ENCODE peak calls at places on chromosomes 3 and 15, in seven cellular contexts. One of them, this sample, is unnamed.

GRCh38 chr15:56165234-56165633 is 78.4 kb downstream of the RFX7 start:
- DNase-seq in H9: no peak
- DNase-seq in neuronal stem cell: no peak
- DNase-seq in mesendoderm: peak
- DNase-seq in mesenchymal stem cell: no peak
- DNase-seq in trophoblast cell: peak
- DNase-seq in H1: no peak
- DNase-seq in this sample: no peak

GRCh38 chr15:22949074-22949547 is 31.1 kb downstream of the CYFIP1 start:
- DNase-seq in H9: peak
- DNase-seq in neuronal stem cell: peak
- DNase-seq in mesendoderm: peak
- DNase-seq in mesenchymal stem cell: peak
- DNase-seq in trophoblast cell: no peak
- DNase-seq in H1: peak
- DNase-seq in this sample: peak

GRCh38 chr3:10283638-10284037 is 9.1 kb downstream of the GHRL start:
- DNase-seq in H9: no peak
- DNase-seq in neuronal stem cell: no peak
- DNase-seq in mesendoderm: no peak
- DNase-seq in mesenchymal stem cell: no peak
- DNase-seq in trophoblast cell: no peak
- DNase-seq in H1: no peak
- DNase-seq in this sample: no peak

GRCh38 chr3:185549651-185550111 is 2.7 kb downstream of the LIPH start:
- DNase-seq in H9: no peak
- DNase-seq in neuronal stem cell: no peak
- DNase-seq in mesendoderm: no peak
- DNase-seq in mesenchymal stem cell: no peak
- DNase-seq in trophoblast cell: no peak
- DNase-seq in H1: no peak
- DNase-seq in this sample: peak

GRCh38 chr3:72820405-72820804 is 27.8 kb downstream of the SHQ1 start:
- DNase-seq in H9: no peak
- DNase-seq in neuronal stem cell: no peak
- DNase-seq in mesendoderm: no peak
- DNase-seq in mesenchymal stem cell: peak
- DNase-seq in trophoblast cell: no peak
- DNase-seq in H1: no peak
- DNase-seq in this sample: peak

GRCh38 chr3:172808969-172809546 is 58.5 kb downstream of the ECT2 start:
- DNase-seq in H9: no peak
- DNase-seq in neuronal stem cell: no peak
- DNase-seq in mesendoderm: peak
- DNase-seq in mesenchymal stem cell: peak
- DNase-seq in trophoblast cell: peak
- DNase-seq in H1: no peak
- DNase-seq in this sample: peak

GRCh38 chr3:55826731-55827496 is 339.8 kb upstream of the WNT5A start:
- DNase-seq in H9: no peak
- DNase-seq in neuronal stem cell: no peak
- DNase-seq in mesendoderm: no peak
- DNase-seq in mesenchymal stem cell: peak
- DNase-seq in trophoblast cell: no peak
- DNase-seq in H1: no peak
- DNase-seq in this sample: peak

GRCh38 chr15:82122754-82123400 is 77.1 kb upstream of the MEX3B start:
- DNase-seq in H9: no peak
- DNase-seq in neuronal stem cell: no peak
- DNase-seq in mesendoderm: peak
- DNase-seq in mesenchymal stem cell: peak
- DNase-seq in trophoblast cell: no peak
- DNase-seq in H1: no peak
- DNase-seq in this sample: peak

GRCh38 chr3:53630547-53630946 is 136.1 kb downstream of the CACNA1D start:
- DNase-seq in H9: no peak
- DNase-seq in neuronal stem cell: no peak
- DNase-seq in mesendoderm: no peak
- DNase-seq in mesenchymal stem cell: no peak
- DNase-seq in trophoblast cell: peak
- DNase-seq in H1: no peak
- DNase-seq in this sample: no peak

GRCh38 chr3:38136272-38136806 is 588 bp downstream of the ACAA1 start:
- DNase-seq in H9: no peak
- DNase-seq in neuronal stem cell: peak
- DNase-seq in mesendoderm: peak
- DNase-seq in mesenchymal stem cell: peak
- DNase-seq in trophoblast cell: no peak
- DNase-seq in H1: no peak
- DNase-seq in this sample: peak

GRCh38 chr3:176939022-176939817 is 258.1 kb downstream of the TBL1XR1 start:
- DNase-seq in H9: peak
- DNase-seq in neuronal stem cell: peak
- DNase-seq in mesendoderm: peak
- DNase-seq in mesenchymal stem cell: peak
- DNase-seq in trophoblast cell: peak
- DNase-seq in H1: no peak
- DNase-seq in this sample: peak

GRCh38 chr3:195178124-195178910 is 92.6 kb downstream of the XXYLT1 start:
- DNase-seq in H9: no peak
- DNase-seq in neuronal stem cell: no peak
- DNase-seq in mesendoderm: no peak
- DNase-seq in mesenchymal stem cell: no peak
- DNase-seq in trophoblast cell: no peak
- DNase-seq in H1: no peak
- DNase-seq in this sample: no peak

GRCh38 chr15:49688135-49688790 is 67.4 kb downstream of the DTWD1 start:
- DNase-seq in H9: no peak
- DNase-seq in neuronal stem cell: no peak
- DNase-seq in mesendoderm: no peak
- DNase-seq in mesenchymal stem cell: no peak
- DNase-seq in trophoblast cell: no peak
- DNase-seq in H1: no peak
- DNase-seq in this sample: peak

GRCh38 chr3:65545429-65545828 is 493.3 kb downstream of the MAGI1 start:
- DNase-seq in H9: no peak
- DNase-seq in neuronal stem cell: no peak
- DNase-seq in mesendoderm: no peak
- DNase-seq in mesenchymal stem cell: no peak
- DNase-seq in trophoblast cell: no peak
- DNase-seq in H1: no peak
- DNase-seq in this sample: peak

GRCh38 chr3:106440672-106441071 is 571.9 kb upstream of the CBLB start:
- DNase-seq in H9: no peak
- DNase-seq in neuronal stem cell: no peak
- DNase-seq in mesendoderm: no peak
- DNase-seq in mesenchymal stem cell: no peak
- DNase-seq in trophoblast cell: no peak
- DNase-seq in H1: no peak
- DNase-seq in this sample: no peak

GRCh38 chr3:16482770-16483531 is 30.5 kb downstream of the RFTN1 start:
- DNase-seq in H9: peak
- DNase-seq in neuronal stem cell: no peak
- DNase-seq in mesendoderm: peak
- DNase-seq in mesenchymal stem cell: peak
- DNase-seq in trophoblast cell: no peak
- DNase-seq in H1: peak
- DNase-seq in this sample: peak

GRCh38 chr3:151169700-151170224 is 33.3 kb downstream of the GPR171 start:
- DNase-seq in H9: no peak
- DNase-seq in neuronal stem cell: no peak
- DNase-seq in mesendoderm: no peak
- DNase-seq in mesenchymal stem cell: no peak
- DNase-seq in trophoblast cell: no peak
- DNase-seq in H1: no peak
- DNase-seq in this sample: no peak

GRCh38 chr15:41788262-41788661 is 14.0 kb downstream of the MAPKBP1 start:
- DNase-seq in H9: no peak
- DNase-seq in neuronal stem cell: no peak
- DNase-seq in mesendoderm: no peak
- DNase-seq in mesenchymal stem cell: no peak
- DNase-seq in trophoblast cell: no peak
- DNase-seq in H1: no peak
- DNase-seq in this sample: no peak
- H2BK120ac ChIP-seq in H9: no peak
- H2BK120ac ChIP-seq in neuronal stem cell: no peak
- H2BK120ac ChIP-seq in mesendoderm: no peak
- H2BK120ac ChIP-seq in mesenchymal stem cell: no peak
- H2BK120ac ChIP-seq in trophoblast cell: no peak
- H2BK120ac ChIP-seq in H1: no peak
- H2BK120ac ChIP-seq in this sample: no peak

GRCh38 chr3:47405820-47406761 is 25.3 kb downstream of the PTPN23 start:
- DNase-seq in H9: no peak
- DNase-seq in neuronal stem cell: no peak
- DNase-seq in mesendoderm: no peak
- DNase-seq in mesenchymal stem cell: no peak
- DNase-seq in trophoblast cell: no peak
- DNase-seq in H1: no peak
- DNase-seq in this sample: no peak

GRCh38 chr3:47407896-47408838 is 27.3 kb downstream of the PTPN23 start:
- DNase-seq in H9: no peak
- DNase-seq in neuronal stem cell: no peak
- DNase-seq in mesendoderm: no peak
- DNase-seq in mesenchymal stem cell: no peak
- DNase-seq in trophoblast cell: peak
- DNase-seq in H1: no peak
- DNase-seq in this sample: no peak

GRCh38 chr3:47406762-47407149 is 25.9 kb downstream of the PTPN23 start:
- DNase-seq in H9: no peak
- DNase-seq in neuronal stem cell: no peak
- DNase-seq in mesendoderm: no peak
- DNase-seq in mesenchymal stem cell: no peak
- DNase-seq in trophoblast cell: no peak
- DNase-seq in H1: no peak
- DNase-seq in this sample: no peak

GRCh38 chr3:47404420-47404819 is 23.6 kb downstream of the PTPN23 start:
- DNase-seq in H9: no peak
- DNase-seq in neuronal stem cell: no peak
- DNase-seq in mesendoderm: no peak
- DNase-seq in mesenchymal stem cell: no peak
- DNase-seq in trophoblast cell: no peak
- DNase-seq in H1: no peak
- DNase-seq in this sample: no peak

GRCh38 chr3:47404955-47405790 is 24.4 kb downstream of the PTPN23 start:
- DNase-seq in H9: no peak
- DNase-seq in neuronal stem cell: no peak
- DNase-seq in mesendoderm: no peak
- DNase-seq in mesenchymal stem cell: no peak
- DNase-seq in trophoblast cell: no peak
- DNase-seq in H1: no peak
- DNase-seq in this sample: no peak
- H2BK120ac ChIP-seq in H9: no peak
- H2BK120ac ChIP-seq in neuronal stem cell: no peak
- H2BK120ac ChIP-seq in mesendoderm: no peak
- H2BK120ac ChIP-seq in mesenchymal stem cell: no peak
- H2BK120ac ChIP-seq in trophoblast cell: no peak
- H2BK120ac ChIP-seq in H1: no peak
- H2BK120ac ChIP-seq in this sample: no peak

GRCh38 chr3:25273582-25274171 is 154.4 kb upstream of the RARB start:
- DNase-seq in H9: no peak
- DNase-seq in neuronal stem cell: no peak
- DNase-seq in mesendoderm: no peak
- DNase-seq in mesenchymal stem cell: no peak
- DNase-seq in trophoblast cell: no peak
- DNase-seq in H1: no peak
- DNase-seq in this sample: no peak

GRCh38 chr3:25266677-25267076 is 161.4 kb upstream of the RARB start:
- DNase-seq in H9: no peak
- DNase-seq in neuronal stem cell: no peak
- DNase-seq in mesendoderm: peak
- DNase-seq in mesenchymal stem cell: no peak
- DNase-seq in trophoblast cell: peak
- DNase-seq in H1: no peak
- DNase-seq in this sample: no peak

GRCh38 chr3:25277503-25277902 is 150.6 kb upstream of the RARB start:
- DNase-seq in H9: no peak
- DNase-seq in neuronal stem cell: no peak
- DNase-seq in mesendoderm: no peak
- DNase-seq in mesenchymal stem cell: no peak
- DNase-seq in trophoblast cell: no peak
- DNase-seq in H1: no peak
- DNase-seq in this sample: no peak

GRCh38 chr3:25272090-25272489 is 156.0 kb upstream of the RARB start:
- DNase-seq in H9: no peak
- DNase-seq in neuronal stem cell: no peak
- DNase-seq in mesendoderm: no peak
- DNase-seq in mesenchymal stem cell: no peak
- DNase-seq in trophoblast cell: no peak
- DNase-seq in H1: no peak
- DNase-seq in this sample: no peak
- H2BK120ac ChIP-seq in H9: no peak
- H2BK120ac ChIP-seq in neuronal stem cell: no peak
- H2BK120ac ChIP-seq in mesendoderm: no peak
- H2BK120ac ChIP-seq in mesenchymal stem cell: no peak
- H2BK120ac ChIP-seq in trophoblast cell: no peak
- H2BK120ac ChIP-seq in H1: no peak
- H2BK120ac ChIP-seq in this sample: no peak

DNA sequence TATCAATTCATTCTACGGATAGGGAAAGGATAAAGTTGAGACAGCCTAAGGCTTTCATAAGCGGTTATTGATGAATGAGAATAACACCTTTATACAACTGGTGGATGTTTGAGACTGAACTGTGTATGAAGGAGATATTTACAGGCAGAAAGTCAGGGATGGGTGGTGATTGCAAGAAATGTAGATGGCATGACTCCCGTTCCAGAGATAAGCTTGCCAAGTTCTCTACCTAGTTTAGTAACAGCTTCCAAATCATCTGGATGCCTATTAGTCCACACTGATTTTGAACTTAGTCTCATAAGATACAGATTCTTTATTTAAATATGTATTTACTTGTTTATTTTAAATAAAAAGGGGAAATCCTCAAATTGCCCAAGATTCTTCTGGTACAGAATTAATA is 358.8 kb downstream of the GAP43 start:
- DNase-seq in H9: no peak
- DNase-seq in neuronal stem cell: no peak
- DNase-seq in mesendoderm: no peak
- DNase-seq in mesenchymal stem cell: no peak
- DNase-seq in trophoblast cell: no peak
- DNase-seq in H1: no peak
- DNase-seq in this sample: no peak
- H2BK120ac ChIP-seq in H9: no peak
- H2BK120ac ChIP-seq in neuronal stem cell: no peak
- H2BK120ac ChIP-seq in mesendoderm: no peak
- H2BK120ac ChIP-seq in mesenchymal stem cell: no peak
- H2BK120ac ChIP-seq in trophoblast cell: no peak
- H2BK120ac ChIP-seq in H1: no peak
- H2BK120ac ChIP-seq in this sample: no peak

GRCh38 chr3:193262707-193263106 is 21.7 kb downstream of the PLAAT1 start:
- DNase-seq in H9: no peak
- DNase-seq in neuronal stem cell: no peak
- DNase-seq in mesendoderm: no peak
- DNase-seq in mesenchymal stem cell: no peak
- DNase-seq in trophoblast cell: no peak
- DNase-seq in H1: no peak
- DNase-seq in this sample: no peak
- H2BK120ac ChIP-seq in H9: no peak
- H2BK120ac ChIP-seq in neuronal stem cell: no peak
- H2BK120ac ChIP-seq in mesendoderm: no peak
- H2BK120ac ChIP-seq in mesenchymal stem cell: no peak
- H2BK120ac ChIP-seq in trophoblast cell: no peak
- H2BK120ac ChIP-seq in H1: no peak
- H2BK120ac ChIP-seq in this sample: no peak

This sample was measured in IMR-90.